ENCODE peak calls at places on chromosomes 16 and 17, in six cellular contexts. U is astrocyte of the cerebellum; G is IMR-90; B is transverse colon; T is CD8-positive, alpha-beta T cell; C is mucosa of descending colon. I is an unnamed sample.

GRCh38 chr17:42613699-42614295 is 4.3 kb downstream of the TUBG1 start:
- DNase-seq in U (no peak), G (no peak), B (no peak), T (no peak), C (no peak), I (no peak)

GRCh38 chr16:180921-181667 is 835 bp downstream of the HBQ1 start:
- DNase-seq in U (peak), G (peak), B (peak), T (peak), C (peak), I (peak)

GRCh38 chr17:53462393-53462811 is 360.3 kb upstream of the KIF2B start:
- DNase-seq in U (peak), G (no peak), B (no peak), T (no peak), C (no peak), I (no peak)

GRCh38 chr17:16470302-16470701 is 21.7 kb downstream of the LRRC75A start:
- DNase-seq in U (no peak), G (no peak), B (no peak), T (no peak), C (peak), I (no peak)

GRCh38 chr16:23466162-23466885 is 13.3 kb upstream of the COG7 start:
- DNase-seq in U (no peak), G (peak), B (no peak), T (no peak), C (no peak), I (no peak)

GRCh38 chr17:14200354-14200753 is 36.3 kb downstream of the CDRT15 start:
- DNase-seq in U (no peak), G (no peak), B (no peak), T (no peak), C (no peak), I (no peak)

GRCh38 chr17:30380106-30380420 is 1.3 kb downstream of the CPD start:
- DNase-seq in U (no peak), G (peak), B (no peak), T (no peak), C (no peak), I (no peak)

GRCh38 chr17:60372790-60373483 is 19.0 kb downstream of the USP32 start:
- DNase-seq in U (no peak), G (peak), B (no peak), T (no peak), C (no peak), I (no peak)

GRCh38 chr17:50241431-50241830 is 32.8 kb upstream of the TMEM92 start:
- DNase-seq in U (no peak), G (no peak), B (no peak), T (no peak), C (no peak), I (no peak)

DNA sequence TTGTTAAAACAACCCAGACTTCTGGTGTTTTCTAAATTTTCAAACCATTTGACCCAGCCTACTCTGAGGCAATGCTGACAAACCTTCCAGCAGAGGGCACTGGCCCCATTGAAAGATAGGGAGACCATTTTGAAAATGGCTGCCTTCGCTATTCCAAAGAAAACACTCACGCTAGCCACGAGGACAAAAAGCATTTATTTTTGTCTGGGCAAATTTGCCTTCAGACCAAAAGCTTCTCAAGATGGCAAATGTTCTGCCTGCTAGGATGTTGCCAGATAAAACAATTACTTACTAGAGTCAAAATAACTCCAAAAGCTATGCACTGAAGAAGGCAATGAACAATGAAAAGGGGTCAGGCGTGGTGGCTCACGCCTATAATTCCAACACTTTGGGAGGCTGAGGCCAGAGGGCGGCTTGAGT is 296.7 kb upstream of the IRX5 start:
- DNase-seq in U (no peak), G (no peak), B (no peak), T (no peak), C (no peak), I (peak)
- TF ChIP-seq CTCF in U (peak), G (peak), B (no peak), T (no peak), C (no peak), I (peak)

GRCh38 chr17:79203657-79204056 is 129.0 kb downstream of the ENGASE start:
- DNase-seq in U (no peak), G (no peak), B (no peak), T (no peak), C (no peak), I (no peak)

GRCh38 chr17:79202476-79202875 is 127.9 kb downstream of the ENGASE start:
- DNase-seq in U (no peak), G (no peak), B (no peak), T (no peak), C (no peak), I (peak)

GRCh38 chr17:79204261-79204660 is 129.6 kb downstream of the ENGASE start:
- DNase-seq in U (no peak), G (no peak), B (no peak), T (no peak), C (no peak), I (no peak)

GRCh38 chr17:79201536-79202227 is 127.1 kb downstream of the ENGASE start:
- DNase-seq in U (no peak), G (no peak), B (no peak), T (no peak), C (no peak), I (no peak)

DNA sequence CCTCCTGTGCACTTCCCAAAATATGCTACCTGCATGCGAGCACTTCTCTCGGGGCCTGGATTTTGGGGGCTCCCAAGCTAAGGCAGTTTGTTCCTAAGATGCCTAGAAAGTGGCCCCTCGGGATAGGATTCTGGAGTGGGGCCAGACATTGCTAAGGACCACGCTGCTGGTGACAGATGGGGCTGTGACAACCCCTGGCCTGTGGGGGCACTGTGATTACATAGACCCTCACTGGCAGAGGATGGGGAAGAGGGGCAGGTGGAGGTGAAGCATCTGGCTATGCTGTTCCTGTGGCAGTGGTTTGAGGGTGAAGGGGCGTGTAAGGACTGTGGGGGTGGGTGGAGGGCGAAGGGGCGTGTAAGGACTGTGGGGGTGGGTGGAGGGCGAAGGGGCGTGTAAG is 128.4 kb downstream of the ENGASE start:
- DNase-seq in U (no peak), G (no peak), B (no peak), T (no peak), C (no peak), I (no peak)
- TF ChIP-seq CTCF in U (no peak), G (no peak), B (no peak), T (no peak), C (no peak), I (peak)

GRCh38 chr17:10617120-10617505 is 40.0 kb downstream of the MYH3 start:
- DNase-seq in U (no peak), G (no peak), B (no peak), T (no peak), C (no peak), I (no peak)

GRCh38 chr17:10618202-10618635 is 38.9 kb downstream of the MYH3 start:
- DNase-seq in U (peak), G (peak), B (peak), T (peak), C (peak), I (peak)

GRCh38 chr17:10614536-10615155 is 42.5 kb downstream of the MYH3 start:
- DNase-seq in U (peak), G (peak), B (peak), T (peak), C (no peak), I (peak)

GRCh38 chr17:10613775-10614513 is 43.2 kb downstream of the MYH3 start:
- DNase-seq in U (no peak), G (peak), B (no peak), T (no peak), C (no peak), I (no peak)

GRCh38 chr17:10616502-10617119 is 40.5 kb downstream of the MYH3 start:
- DNase-seq in U (peak), G (peak), B (peak), T (peak), C (peak), I (peak)
- TF ChIP-seq CTCF in U (peak), G (peak), B (peak), T (peak), C (peak), I (peak)

GRCh38 chr17:80204626-80205468 is 15.3 kb downstream of the SGSH start:
- DNase-seq in U (no peak), G (no peak), B (no peak), T (no peak), C (no peak), I (no peak)

GRCh38 chr17:80208050-80208449 is 12.1 kb downstream of the SGSH start:
- DNase-seq in U (no peak), G (no peak), B (no peak), T (no peak), C (no peak), I (no peak)

GRCh38 chr17:80201446-80201845 is 18.7 kb downstream of the SGSH start:
- DNase-seq in U (no peak), G (no peak), B (no peak), T (no peak), C (no peak), I (no peak)

GRCh38 chr17:80202197-80202596 is 17.9 kb downstream of the SGSH start:
- DNase-seq in U (no peak), G (no peak), B (no peak), T (no peak), C (no peak), I (no peak)

DNA sequence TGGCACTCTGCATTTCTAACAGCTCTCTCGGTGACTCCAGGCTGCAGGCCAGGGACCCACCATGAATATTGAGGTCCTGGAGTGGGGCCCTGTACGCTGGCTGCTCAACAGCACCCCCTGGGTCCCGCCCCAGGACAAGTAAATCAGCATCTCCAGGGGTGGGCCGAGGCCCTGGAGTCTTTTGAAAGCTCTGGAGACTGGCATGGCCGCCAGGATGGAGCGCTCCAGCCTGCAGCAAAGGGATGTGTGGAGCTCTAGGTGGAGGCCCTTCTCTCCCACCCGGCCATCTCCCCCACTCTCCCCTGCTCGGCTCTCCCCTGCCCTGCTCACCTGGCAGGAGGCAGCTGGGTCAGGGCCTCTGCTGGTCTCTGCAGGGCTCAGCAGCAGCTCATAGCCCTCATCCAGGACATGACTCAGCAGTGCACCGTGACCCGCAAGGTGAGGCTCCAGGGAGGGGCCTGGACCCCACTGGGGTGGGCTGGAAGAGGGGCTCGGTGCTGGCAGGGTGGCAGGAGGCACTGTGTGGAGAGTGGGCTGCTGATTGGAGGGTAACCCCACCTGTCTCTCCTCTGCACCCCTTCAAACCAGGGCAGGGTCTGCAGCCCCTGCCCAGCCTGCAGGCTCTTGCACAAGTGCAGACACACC is 16.6 kb downstream of the SGSH start:
- DNase-seq in U (no peak), G (no peak), B (no peak), T (no peak), C (no peak), I (no peak)
- TF ChIP-seq CTCF in U (no peak), G (no peak), B (no peak), T (no peak), C (no peak), I (peak)

GRCh38 chr17:15377608-15378007 is 36.2 kb upstream of the TEKT3 start:
- DNase-seq in U (peak), G (peak), B (no peak), T (no peak), C (no peak), I (no peak)

GRCh38 chr17:15378243-15378642 is 36.8 kb upstream of the TEKT3 start:
- DNase-seq in U (no peak), G (no peak), B (no peak), T (no peak), C (no peak), I (no peak)

GRCh38 chr17:15380447-15380846 is 39.0 kb upstream of the TEKT3 start:
- DNase-seq in U (no peak), G (no peak), B (no peak), T (no peak), C (no peak), I (no peak)

GRCh38 chr17:15379659-15380058 is 38.3 kb upstream of the TEKT3 start:
- DNase-seq in U (no peak), G (no peak), B (no peak), T (no peak), C (no peak), I (no peak)

GRCh38 chr17:15377200-15377599 is 35.8 kb upstream of the TEKT3 start:
- DNase-seq in U (peak), G (peak), B (no peak), T (no peak), C (no peak), I (no peak)
- TF ChIP-seq CTCF in U (peak), G (peak), B (no peak), T (no peak), C (no peak), I (no peak)

GRCh38 chr17:980406-981291 is 1.1 kb upstream of the NXN start:
- DNase-seq in U (peak), G (peak), B (peak), T (peak), C (peak), I (peak)

GRCh38 chr17:979211-979538 is 401 bp downstream of the NXN start:
- DNase-seq in U (no peak), G (no peak), B (no peak), T (no peak), C (peak), I (no peak)

GRCh38 chr17:981292-981658 is 1.7 kb upstream of the NXN start:
- DNase-seq in U (no peak), G (no peak), B (no peak), T (no peak), C (no peak), I (no peak)

GRCh38 chr17:978110-979093 is 1.2 kb downstream of the NXN start:
- DNase-seq in U (no peak), G (peak), B (no peak), T (no peak), C (no peak), I (no peak)

DNA sequence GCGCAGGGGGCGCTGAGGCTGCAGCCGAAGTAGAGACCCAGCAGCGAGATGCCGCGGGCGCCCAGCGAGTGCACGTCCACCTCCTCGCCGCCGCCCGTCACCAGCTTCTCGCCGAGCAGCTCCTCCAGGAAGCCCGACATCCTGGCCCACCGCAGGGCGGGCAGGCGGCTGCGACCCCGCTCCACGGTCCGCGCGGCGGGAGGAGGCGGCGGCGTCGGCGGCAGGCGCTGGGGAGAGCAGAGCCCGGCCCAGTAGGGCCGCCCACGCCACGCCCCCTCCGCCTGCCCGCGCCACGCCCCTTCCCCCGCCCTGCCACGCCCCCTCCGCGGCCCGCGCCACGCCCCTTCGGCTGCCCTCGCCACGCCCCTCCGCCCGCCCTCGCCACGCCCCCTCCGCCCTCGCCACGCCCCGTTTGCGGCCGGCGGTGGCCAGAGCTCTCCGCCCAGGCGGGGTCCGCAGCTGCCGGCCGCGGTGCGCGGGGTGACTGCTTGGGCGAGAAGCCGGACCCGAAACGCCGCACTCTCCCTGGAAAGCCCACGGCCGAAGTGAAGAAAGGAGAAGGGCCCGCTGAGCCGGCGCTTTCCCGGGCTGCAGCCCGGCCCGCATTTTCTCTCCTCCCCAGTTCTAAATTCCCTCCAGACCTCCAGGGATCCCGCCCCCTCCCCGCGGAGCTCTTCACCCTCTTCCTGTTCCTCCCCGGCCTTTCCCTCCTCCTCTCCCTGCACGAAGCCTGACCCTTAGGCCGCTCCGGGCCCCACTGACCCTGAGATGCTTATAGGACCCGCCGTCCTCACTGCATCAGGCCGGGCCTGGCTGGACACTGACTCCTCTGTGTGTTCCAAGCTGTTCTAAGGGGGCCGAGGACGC is at the start of gene NXN:
- DNase-seq in U (no peak), G (peak), B (peak), T (peak), C (peak), I (peak)
- TF ChIP-seq CTCF in U (peak), G (peak), B (no peak), T (no peak), C (no peak), I (no peak)

GRCh38 chr16:51465026-51465425 is 314.0 kb upstream of the SALL1 start:
- DNase-seq in U (no peak), G (peak), B (no peak), T (no peak), C (no peak), I (no peak)

GRCh38 chr16:51461255-51461654 is 310.2 kb upstream of the SALL1 start:
- DNase-seq in U (no peak), G (no peak), B (no peak), T (no peak), C (no peak), I (no peak)
- TF ChIP-seq CTCF in U (no peak), G (no peak), B (no peak), T (no peak), C (no peak), I (no peak)

GRCh38 chr16:1563786-1564185 is 30.3 kb downstream of the TMEM204 start:
- DNase-seq in U (no peak), G (no peak), B (no peak), T (no peak), C (no peak), I (no peak)

GRCh38 chr16:1561836-1562235 is 28.4 kb downstream of the TMEM204 start:
- DNase-seq in U (no peak), G (no peak), B (no peak), T (no peak), C (no peak), I (no peak)

GRCh38 chr16:1561266-1561665 is 27.8 kb downstream of the TMEM204 start:
- DNase-seq in U (no peak), G (no peak), B (no peak), T (no peak), C (no peak), I (no peak)

GRCh38 chr16:1565083-1565805 is 31.8 kb downstream of the TMEM204 start:
- DNase-seq in U (no peak), G (no peak), B (no peak), T (no peak), C (no peak), I (no peak)

GRCh38 chr16:1564325-1564724 is 30.9 kb downstream of the TMEM204 start:
- DNase-seq in U (no peak), G (no peak), B (no peak), T (no peak), C (no peak), I (peak)
- TF ChIP-seq CTCF in U (no peak), G (peak), B (no peak), T (no peak), C (no peak), I (peak)

DNA sequence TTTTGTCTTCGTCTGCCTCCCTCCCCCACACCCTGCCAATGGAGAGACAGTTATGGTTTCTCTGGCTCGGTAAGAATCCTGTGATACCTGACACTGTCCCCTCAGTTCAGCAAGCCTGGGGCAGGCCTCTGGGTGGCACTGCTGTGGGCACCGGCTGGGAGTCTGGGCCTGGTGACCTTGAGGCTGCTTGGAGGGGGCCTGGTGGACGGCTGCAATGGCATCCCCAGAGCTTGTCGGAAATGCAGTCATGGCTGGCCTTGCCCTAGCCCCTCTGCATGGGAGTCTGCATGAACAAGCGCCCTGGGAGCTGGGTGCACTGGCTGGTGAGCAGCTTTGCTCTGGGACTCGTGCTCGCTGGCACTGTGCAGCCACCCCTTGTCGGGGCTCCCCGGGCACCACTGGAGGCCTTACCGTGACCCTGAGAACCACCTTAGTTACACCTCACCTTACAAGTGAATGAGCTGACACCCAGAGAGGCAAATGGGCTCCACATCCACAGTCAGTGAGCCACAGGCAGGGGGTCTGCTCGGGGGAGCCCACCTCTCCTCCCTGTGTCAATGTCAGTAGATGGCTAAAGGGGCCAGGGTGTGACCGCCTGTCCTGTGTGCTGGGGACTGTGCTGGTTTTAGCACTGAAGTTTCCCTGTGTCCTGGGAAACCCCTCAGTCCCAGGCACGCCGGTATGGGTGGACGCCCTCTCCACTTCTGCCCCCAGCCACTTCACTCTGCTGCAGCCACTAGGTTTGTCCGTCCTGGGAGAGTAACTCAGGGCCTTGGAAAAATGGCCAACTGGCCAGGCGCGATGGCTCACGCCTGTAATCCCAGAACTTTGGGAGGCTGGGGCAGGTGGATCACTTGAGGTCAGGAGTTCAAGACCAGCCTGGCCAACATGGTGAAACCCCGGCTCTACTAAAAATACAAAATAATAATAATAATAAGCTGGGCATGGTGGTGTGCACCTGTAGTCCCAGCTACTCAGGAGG is 1.4 kb downstream of the LGALS3BP start:
- DNase-seq in U (no peak), G (no peak), B (no peak), T (no peak), C (no peak), I (no peak)
- TF ChIP-seq CTCF in U (no peak), G (no peak), B (no peak), T (no peak), C (no peak), I (peak)